ENCODE peak calls at places on chromosomes 3 and 15, in eight cellular contexts. One of them, this sample, is unnamed.
A peak's percentile ranks its signal among the peaks of the same experiment; 100 is the strongest.

GRCh38 chr3:87307805-87308204 is 31.4 kb upstream of the POU1F1 start:
- DNase-seq in GM12892: no peak
- DNase-seq in NCI-H1105 treated with DMSO at 0.1 percent for 48 hours: no peak
- DNase-seq in lower lobe of right lung: no peak
- DNase-seq in AML-193: peak; percentile 18
- DNase-seq in fibroblast of the conjunctiva: no peak
- DNase-seq in activated CD8-positive, alpha-beta memory T cell treated with anti-CD3 and anti-CD28 coated beads for 24 hours: no peak
- DNase-seq in AG08396: no peak
- DNase-seq in this sample: no peak

GRCh38 chr3:159861369-159861987 is 127.2 kb upstream of the IL12A start:
- DNase-seq in GM12892: no peak
- DNase-seq in NCI-H1105 treated with DMSO at 0.1 percent for 48 hours: no peak
- DNase-seq in lower lobe of right lung: no peak
- DNase-seq in AML-193: no peak
- DNase-seq in fibroblast of the conjunctiva: no peak
- DNase-seq in activated CD8-positive, alpha-beta memory T cell treated with anti-CD3 and anti-CD28 coated beads for 24 hours: no peak
- DNase-seq in AG08396: no peak
- DNase-seq in this sample: no peak

GRCh38 chr15:41043276-41043675 is 72.8 kb downstream of the INO80 start:
- DNase-seq in GM12892: no peak
- DNase-seq in NCI-H1105 treated with DMSO at 0.1 percent for 48 hours: no peak
- DNase-seq in lower lobe of right lung: no peak
- DNase-seq in AML-193: no peak
- DNase-seq in fibroblast of the conjunctiva: peak; percentile 60
- DNase-seq in activated CD8-positive, alpha-beta memory T cell treated with anti-CD3 and anti-CD28 coated beads for 24 hours: no peak
- DNase-seq in AG08396: peak; percentile 46
- DNase-seq in this sample: no peak

GRCh38 chr3:6492306-6492705 is 368.6 kb upstream of the GRM7 start:
- DNase-seq in GM12892: no peak
- DNase-seq in NCI-H1105 treated with DMSO at 0.1 percent for 48 hours: no peak
- DNase-seq in lower lobe of right lung: no peak
- DNase-seq in AML-193: no peak
- DNase-seq in fibroblast of the conjunctiva: no peak
- DNase-seq in activated CD8-positive, alpha-beta memory T cell treated with anti-CD3 and anti-CD28 coated beads for 24 hours: no peak
- DNase-seq in AG08396: no peak
- DNase-seq in this sample: no peak

GRCh38 chr3:133899309-133899708 is 3.6 kb upstream of the RAB6B start:
- DNase-seq in GM12892: no peak
- DNase-seq in NCI-H1105 treated with DMSO at 0.1 percent for 48 hours: no peak
- DNase-seq in lower lobe of right lung: no peak
- DNase-seq in AML-193: no peak
- DNase-seq in fibroblast of the conjunctiva: no peak
- DNase-seq in activated CD8-positive, alpha-beta memory T cell treated with anti-CD3 and anti-CD28 coated beads for 24 hours: no peak
- DNase-seq in AG08396: no peak
- DNase-seq in this sample: no peak

GRCh38 chr3:129836381-129837056 is 57.0 kb downstream of the TMCC1 start:
- DNase-seq in GM12892: no peak
- DNase-seq in NCI-H1105 treated with DMSO at 0.1 percent for 48 hours: no peak
- DNase-seq in lower lobe of right lung: no peak
- DNase-seq in AML-193: no peak
- DNase-seq in fibroblast of the conjunctiva: no peak
- DNase-seq in activated CD8-positive, alpha-beta memory T cell treated with anti-CD3 and anti-CD28 coated beads for 24 hours: no peak
- DNase-seq in AG08396: no peak
- DNase-seq in this sample: no peak

GRCh38 chr3:45218578-45219390 is 7.3 kb downstream of the TMEM158 start:
- DNase-seq in GM12892: no peak
- DNase-seq in NCI-H1105 treated with DMSO at 0.1 percent for 48 hours: no peak
- DNase-seq in lower lobe of right lung: no peak
- DNase-seq in AML-193: no peak
- DNase-seq in fibroblast of the conjunctiva: no peak
- DNase-seq in activated CD8-positive, alpha-beta memory T cell treated with anti-CD3 and anti-CD28 coated beads for 24 hours: no peak
- DNase-seq in AG08396: peak; percentile 40
- DNase-seq in this sample: no peak

GRCh38 chr3:159170436-159171003 is 368.7 kb downstream of the MFSD1 start:
- DNase-seq in GM12892: no peak
- DNase-seq in NCI-H1105 treated with DMSO at 0.1 percent for 48 hours: no peak
- DNase-seq in lower lobe of right lung: no peak
- DNase-seq in AML-193: no peak
- DNase-seq in fibroblast of the conjunctiva: no peak
- DNase-seq in activated CD8-positive, alpha-beta memory T cell treated with anti-CD3 and anti-CD28 coated beads for 24 hours: no peak
- DNase-seq in AG08396: no peak
- DNase-seq in this sample: no peak

GRCh38 chr3:192802957-192803899 is 75.9 kb upstream of the FGF12 start:
- DNase-seq in GM12892: no peak
- DNase-seq in NCI-H1105 treated with DMSO at 0.1 percent for 48 hours: peak; percentile 83
- DNase-seq in lower lobe of right lung: no peak
- DNase-seq in AML-193: peak; percentile 61
- DNase-seq in fibroblast of the conjunctiva: peak; percentile 60
- DNase-seq in activated CD8-positive, alpha-beta memory T cell treated with anti-CD3 and anti-CD28 coated beads for 24 hours: no peak
- DNase-seq in AG08396: peak; percentile 62
- DNase-seq in this sample: no peak

GRCh38 chr3:4525555-4526238 is 32.5 kb downstream of the ITPR1 start:
- DNase-seq in GM12892: no peak
- DNase-seq in NCI-H1105 treated with DMSO at 0.1 percent for 48 hours: no peak
- DNase-seq in lower lobe of right lung: no peak
- DNase-seq in AML-193: peak; percentile 57
- DNase-seq in fibroblast of the conjunctiva: no peak
- DNase-seq in activated CD8-positive, alpha-beta memory T cell treated with anti-CD3 and anti-CD28 coated beads for 24 hours: no peak
- DNase-seq in AG08396: no peak
- DNase-seq in this sample: no peak

GRCh38 chr15:96893159-96893906 is 562.8 kb downstream of the NR2F2 start:
- DNase-seq in GM12892: no peak
- DNase-seq in NCI-H1105 treated with DMSO at 0.1 percent for 48 hours: peak; percentile 55
- DNase-seq in lower lobe of right lung: no peak
- DNase-seq in AML-193: peak; percentile 57
- DNase-seq in fibroblast of the conjunctiva: peak; percentile 8
- DNase-seq in activated CD8-positive, alpha-beta memory T cell treated with anti-CD3 and anti-CD28 coated beads for 24 hours: no peak
- DNase-seq in AG08396: peak; percentile 21
- DNase-seq in this sample: no peak

GRCh38 chr3:150495563-150496168 is 50.6 kb downstream of the SERP1 start:
- DNase-seq in GM12892: no peak
- DNase-seq in NCI-H1105 treated with DMSO at 0.1 percent for 48 hours: peak; percentile 65
- DNase-seq in lower lobe of right lung: no peak
- DNase-seq in AML-193: peak; percentile 66
- DNase-seq in fibroblast of the conjunctiva: peak; percentile 38
- DNase-seq in activated CD8-positive, alpha-beta memory T cell treated with anti-CD3 and anti-CD28 coated beads for 24 hours: no peak
- DNase-seq in AG08396: peak; percentile 18
- DNase-seq in this sample: no peak

GRCh38 chr3:110362756-110363155 is 708.9 kb upstream of the NECTIN3 start:
- DNase-seq in GM12892: no peak
- DNase-seq in NCI-H1105 treated with DMSO at 0.1 percent for 48 hours: no peak
- DNase-seq in lower lobe of right lung: no peak
- DNase-seq in AML-193: no peak
- DNase-seq in fibroblast of the conjunctiva: peak; percentile 14
- DNase-seq in activated CD8-positive, alpha-beta memory T cell treated with anti-CD3 and anti-CD28 coated beads for 24 hours: no peak
- DNase-seq in AG08396: no peak
- DNase-seq in this sample: no peak

GRCh38 chr3:135229018-135229495 is 434.0 kb downstream of the EPHB1 start:
- DNase-seq in GM12892: no peak
- DNase-seq in NCI-H1105 treated with DMSO at 0.1 percent for 48 hours: peak; percentile 100
- DNase-seq in lower lobe of right lung: no peak
- DNase-seq in AML-193: no peak
- DNase-seq in fibroblast of the conjunctiva: no peak
- DNase-seq in activated CD8-positive, alpha-beta memory T cell treated with anti-CD3 and anti-CD28 coated beads for 24 hours: no peak
- DNase-seq in AG08396: no peak
- DNase-seq in this sample: no peak

GRCh38 chr3:49609815-49610214 is 55.5 kb downstream of the BSN start:
- DNase-seq in GM12892: no peak
- DNase-seq in NCI-H1105 treated with DMSO at 0.1 percent for 48 hours: no peak
- DNase-seq in lower lobe of right lung: no peak
- DNase-seq in AML-193: no peak
- DNase-seq in fibroblast of the conjunctiva: no peak
- DNase-seq in activated CD8-positive, alpha-beta memory T cell treated with anti-CD3 and anti-CD28 coated beads for 24 hours: no peak
- DNase-seq in AG08396: no peak
- DNase-seq in this sample: peak; percentile 91

GRCh38 chr3:58175429-58176184 is 35.2 kb downstream of the DNASE1L3 start:
- DNase-seq in GM12892: no peak
- DNase-seq in NCI-H1105 treated with DMSO at 0.1 percent for 48 hours: no peak
- DNase-seq in lower lobe of right lung: no peak
- DNase-seq in AML-193: no peak
- DNase-seq in fibroblast of the conjunctiva: no peak
- DNase-seq in activated CD8-positive, alpha-beta memory T cell treated with anti-CD3 and anti-CD28 coated beads for 24 hours: no peak
- DNase-seq in AG08396: no peak
- DNase-seq in this sample: peak; percentile 61

GRCh38 chr3:89049119-89049518 is 58.3 kb upstream of the EPHA3 start:
- DNase-seq in GM12892: no peak
- DNase-seq in NCI-H1105 treated with DMSO at 0.1 percent for 48 hours: no peak
- DNase-seq in lower lobe of right lung: no peak
- DNase-seq in AML-193: peak; percentile 9
- DNase-seq in fibroblast of the conjunctiva: no peak
- DNase-seq in activated CD8-positive, alpha-beta memory T cell treated with anti-CD3 and anti-CD28 coated beads for 24 hours: no peak
- DNase-seq in AG08396: no peak
- DNase-seq in this sample: no peak

GRCh38 chr3:131221731-131222130 is 159.8 kb upstream of the NUDT16 start:
- DNase-seq in GM12892: no peak
- DNase-seq in NCI-H1105 treated with DMSO at 0.1 percent for 48 hours: no peak
- DNase-seq in lower lobe of right lung: no peak
- DNase-seq in AML-193: peak; percentile 8
- DNase-seq in fibroblast of the conjunctiva: no peak
- DNase-seq in activated CD8-positive, alpha-beta memory T cell treated with anti-CD3 and anti-CD28 coated beads for 24 hours: no peak
- DNase-seq in AG08396: peak; percentile 5
- DNase-seq in this sample: no peak

GRCh38 chr15:85878866-85879265 is 84.1 kb upstream of the KLHL25 start:
- DNase-seq in GM12892: no peak
- DNase-seq in NCI-H1105 treated with DMSO at 0.1 percent for 48 hours: no peak
- DNase-seq in lower lobe of right lung: no peak
- DNase-seq in AML-193: no peak
- DNase-seq in fibroblast of the conjunctiva: no peak
- DNase-seq in activated CD8-positive, alpha-beta memory T cell treated with anti-CD3 and anti-CD28 coated beads for 24 hours: no peak
- DNase-seq in AG08396: no peak
- DNase-seq in this sample: no peak

GRCh38 chr3:124363451-124363850 is 366.8 kb upstream of the UMPS start:
- DNase-seq in GM12892: no peak
- DNase-seq in NCI-H1105 treated with DMSO at 0.1 percent for 48 hours: no peak
- DNase-seq in lower lobe of right lung: no peak
- DNase-seq in AML-193: no peak
- DNase-seq in fibroblast of the conjunctiva: no peak
- DNase-seq in activated CD8-positive, alpha-beta memory T cell treated with anti-CD3 and anti-CD28 coated beads for 24 hours: no peak
- DNase-seq in AG08396: no peak
- DNase-seq in this sample: no peak

GRCh38 chr15:67219288-67219687 is 35.2 kb downstream of the AAGAB start:
- DNase-seq in GM12892: no peak
- DNase-seq in NCI-H1105 treated with DMSO at 0.1 percent for 48 hours: no peak
- DNase-seq in lower lobe of right lung: no peak
- DNase-seq in AML-193: no peak
- DNase-seq in fibroblast of the conjunctiva: no peak
- DNase-seq in activated CD8-positive, alpha-beta memory T cell treated with anti-CD3 and anti-CD28 coated beads for 24 hours: no peak
- DNase-seq in AG08396: no peak
- DNase-seq in this sample: no peak

GRCh38 chr3:10248984-10249748 is 907 bp downstream of the TATDN2 start:
- DNase-seq in GM12892: peak; percentile 50
- DNase-seq in NCI-H1105 treated with DMSO at 0.1 percent for 48 hours: no peak
- DNase-seq in lower lobe of right lung: peak; percentile 56
- DNase-seq in AML-193: peak; percentile 14
- DNase-seq in fibroblast of the conjunctiva: no peak
- DNase-seq in activated CD8-positive, alpha-beta memory T cell treated with anti-CD3 and anti-CD28 coated beads for 24 hours: peak; percentile 83
- DNase-seq in AG08396: peak; percentile 55
- DNase-seq in this sample: peak; percentile 27

GRCh38 chr15:100763764-100764750 is 115.6 kb upstream of the ALDH1A3 start:
- DNase-seq in GM12892: no peak
- DNase-seq in NCI-H1105 treated with DMSO at 0.1 percent for 48 hours: no peak
- DNase-seq in lower lobe of right lung: no peak
- DNase-seq in AML-193: no peak
- DNase-seq in fibroblast of the conjunctiva: no peak
- DNase-seq in activated CD8-positive, alpha-beta memory T cell treated with anti-CD3 and anti-CD28 coated beads for 24 hours: no peak
- DNase-seq in AG08396: peak; percentile 3
- DNase-seq in this sample: no peak

GRCh38 chr15:44029003-44029402 is 166.1 kb downstream of the FRMD5 start:
- DNase-seq in GM12892: no peak
- DNase-seq in NCI-H1105 treated with DMSO at 0.1 percent for 48 hours: peak; percentile 1
- DNase-seq in lower lobe of right lung: no peak
- DNase-seq in AML-193: no peak
- DNase-seq in fibroblast of the conjunctiva: no peak
- DNase-seq in activated CD8-positive, alpha-beta memory T cell treated with anti-CD3 and anti-CD28 coated beads for 24 hours: no peak
- DNase-seq in AG08396: no peak
- DNase-seq in this sample: peak; percentile 18

GRCh38 chr3:141945726-141946125 is 69.3 kb downstream of the ATP1B3 start:
- DNase-seq in GM12892: no peak
- DNase-seq in NCI-H1105 treated with DMSO at 0.1 percent for 48 hours: no peak
- DNase-seq in lower lobe of right lung: no peak
- DNase-seq in AML-193: no peak
- DNase-seq in fibroblast of the conjunctiva: no peak
- DNase-seq in activated CD8-positive, alpha-beta memory T cell treated with anti-CD3 and anti-CD28 coated beads for 24 hours: no peak
- DNase-seq in AG08396: no peak
- DNase-seq in this sample: no peak

GRCh38 chr15:77466521-77466920 is 45.8 kb downstream of the HMG20A start:
- DNase-seq in GM12892: no peak
- DNase-seq in NCI-H1105 treated with DMSO at 0.1 percent for 48 hours: no peak
- DNase-seq in lower lobe of right lung: no peak
- DNase-seq in AML-193: no peak
- DNase-seq in fibroblast of the conjunctiva: no peak
- DNase-seq in activated CD8-positive, alpha-beta memory T cell treated with anti-CD3 and anti-CD28 coated beads for 24 hours: no peak
- DNase-seq in AG08396: no peak
- DNase-seq in this sample: no peak

GRCh38 chr3:53642211-53642610 is 147.8 kb downstream of the CACNA1D start:
- DNase-seq in GM12892: no peak
- DNase-seq in NCI-H1105 treated with DMSO at 0.1 percent for 48 hours: no peak
- DNase-seq in lower lobe of right lung: no peak
- DNase-seq in AML-193: no peak
- DNase-seq in fibroblast of the conjunctiva: no peak
- DNase-seq in activated CD8-positive, alpha-beta memory T cell treated with anti-CD3 and anti-CD28 coated beads for 24 hours: no peak
- DNase-seq in AG08396: no peak
- DNase-seq in this sample: no peak

GRCh38 chr3:78838362-78838761 is 929.4 kb downstream of the ROBO1 start:
- DNase-seq in GM12892: no peak
- DNase-seq in NCI-H1105 treated with DMSO at 0.1 percent for 48 hours: no peak
- DNase-seq in lower lobe of right lung: no peak
- DNase-seq in AML-193: no peak
- DNase-seq in fibroblast of the conjunctiva: no peak
- DNase-seq in activated CD8-positive, alpha-beta memory T cell treated with anti-CD3 and anti-CD28 coated beads for 24 hours: no peak
- DNase-seq in AG08396: no peak
- DNase-seq in this sample: no peak

GRCh38 chr3:48561045-48561736 is 2.4 kb downstream of the UCN2 start:
- DNase-seq in GM12892: no peak
- DNase-seq in NCI-H1105 treated with DMSO at 0.1 percent for 48 hours: no peak
- DNase-seq in lower lobe of right lung: peak; percentile 81
- DNase-seq in AML-193: no peak
- DNase-seq in fibroblast of the conjunctiva: no peak
- DNase-seq in activated CD8-positive, alpha-beta memory T cell treated with anti-CD3 and anti-CD28 coated beads for 24 hours: peak; percentile 61
- DNase-seq in AG08396: peak; percentile 82
- DNase-seq in this sample: peak; percentile 66

GRCh38 chr3:48416546-48416945 is 13.3 kb downstream of the PLXNB1 start:
- DNase-seq in GM12892: no peak
- DNase-seq in NCI-H1105 treated with DMSO at 0.1 percent for 48 hours: no peak
- DNase-seq in lower lobe of right lung: no peak
- DNase-seq in AML-193: no peak
- DNase-seq in fibroblast of the conjunctiva: no peak
- DNase-seq in activated CD8-positive, alpha-beta memory T cell treated with anti-CD3 and anti-CD28 coated beads for 24 hours: no peak
- DNase-seq in AG08396: no peak
- DNase-seq in this sample: no peak

GRCh38 chr3:127041264-127041820 is 58.4 kb downstream of the PLXNA1 start:
- DNase-seq in GM12892: no peak
- DNase-seq in NCI-H1105 treated with DMSO at 0.1 percent for 48 hours: no peak
- DNase-seq in lower lobe of right lung: peak; percentile 43
- DNase-seq in AML-193: no peak
- DNase-seq in fibroblast of the conjunctiva: no peak
- DNase-seq in activated CD8-positive, alpha-beta memory T cell treated with anti-CD3 and anti-CD28 coated beads for 24 hours: no peak
- DNase-seq in AG08396: no peak
- DNase-seq in this sample: no peak

GRCh38 chr3:25945836-25946235 is 155.9 kb downstream of the OXSM start:
- DNase-seq in GM12892: no peak
- DNase-seq in NCI-H1105 treated with DMSO at 0.1 percent for 48 hours: no peak
- DNase-seq in lower lobe of right lung: no peak
- DNase-seq in AML-193: no peak
- DNase-seq in fibroblast of the conjunctiva: no peak
- DNase-seq in activated CD8-positive, alpha-beta memory T cell treated with anti-CD3 and anti-CD28 coated beads for 24 hours: no peak
- DNase-seq in AG08396: no peak
- DNase-seq in this sample: no peak

GRCh38 chr3:165192610-165193192 is 3.5 kb downstream of the SLITRK3 start:
- DNase-seq in GM12892: no peak
- DNase-seq in NCI-H1105 treated with DMSO at 0.1 percent for 48 hours: no peak
- DNase-seq in lower lobe of right lung: no peak
- DNase-seq in AML-193: no peak
- DNase-seq in fibroblast of the conjunctiva: no peak
- DNase-seq in activated CD8-positive, alpha-beta memory T cell treated with anti-CD3 and anti-CD28 coated beads for 24 hours: no peak
- DNase-seq in AG08396: no peak
- DNase-seq in this sample: no peak

GRCh38 chr15:73862276-73862675 is 11.1 kb upstream of the TBC1D21 start:
- DNase-seq in GM12892: no peak
- DNase-seq in NCI-H1105 treated with DMSO at 0.1 percent for 48 hours: no peak
- DNase-seq in lower lobe of right lung: no peak
- DNase-seq in AML-193: no peak
- DNase-seq in fibroblast of the conjunctiva: no peak
- DNase-seq in activated CD8-positive, alpha-beta memory T cell treated with anti-CD3 and anti-CD28 coated beads for 24 hours: no peak
- DNase-seq in AG08396: no peak
- DNase-seq in this sample: no peak

This sample was measured in thyroid gland.